ENCODE peak calls at places on chromosome 19, in ten cellular contexts. One of them, this sample, is unnamed.

GRCh38 chr19:48321372-48321621 is 4.1 kb upstream of the EMP3 start:
- DNase-seq in fibroblast of pulmonary artery: peak
- DNase-seq in neural progenitor cell: peak
- DNase-seq in NCI-H1048: peak
- DNase-seq in lower leg skin: peak
- DNase-seq in mucosa of descending colon: peak
- DNase-seq in WTC11: peak
- DNase-seq in mesenteric fat pad: peak
- DNase-seq in stimulated activated CD8-positive, alpha-beta memory T cell treated with anti-CD3 and anti-CD28 coated beads, Interleukin-2, amount 100 ng/mL, for 1 hour: peak
- DNase-seq in CD4-positive, alpha-beta T cell: peak
- DNase-seq in this sample: peak

GRCh38 chr19:4891066-4891465 is 11.6 kb downstream of the ARRDC5 start:
- DNase-seq in fibroblast of pulmonary artery: no peak
- DNase-seq in neural progenitor cell: no peak
- DNase-seq in NCI-H1048: no peak
- DNase-seq in lower leg skin: no peak
- DNase-seq in mucosa of descending colon: no peak
- DNase-seq in WTC11: no peak
- DNase-seq in mesenteric fat pad: no peak
- DNase-seq in stimulated activated CD8-positive, alpha-beta memory T cell treated with anti-CD3 and anti-CD28 coated beads, Interleukin-2, amount 100 ng/mL, for 1 hour: no peak
- DNase-seq in CD4-positive, alpha-beta T cell: no peak
- DNase-seq in this sample: no peak

GRCh38 chr19:2127758-2128157 is 23.6 kb downstream of the AP3D1 start:
- DNase-seq in fibroblast of pulmonary artery: no peak
- DNase-seq in neural progenitor cell: no peak
- DNase-seq in NCI-H1048: no peak
- DNase-seq in lower leg skin: no peak
- DNase-seq in mucosa of descending colon: no peak
- DNase-seq in WTC11: no peak
- DNase-seq in mesenteric fat pad: no peak
- DNase-seq in stimulated activated CD8-positive, alpha-beta memory T cell treated with anti-CD3 and anti-CD28 coated beads, Interleukin-2, amount 100 ng/mL, for 1 hour: no peak
- DNase-seq in CD4-positive, alpha-beta T cell: no peak
- DNase-seq in this sample: no peak

GRCh38 chr19:45601115-45601514 is 897 bp downstream of the GPR4 start:
- DNase-seq in fibroblast of pulmonary artery: peak
- DNase-seq in neural progenitor cell: no peak
- DNase-seq in NCI-H1048: no peak
- DNase-seq in lower leg skin: no peak
- DNase-seq in mucosa of descending colon: no peak
- DNase-seq in WTC11: no peak
- DNase-seq in mesenteric fat pad: no peak
- DNase-seq in stimulated activated CD8-positive, alpha-beta memory T cell treated with anti-CD3 and anti-CD28 coated beads, Interleukin-2, amount 100 ng/mL, for 1 hour: no peak
- DNase-seq in CD4-positive, alpha-beta T cell: no peak
- DNase-seq in this sample: no peak

GRCh38 chr19:3494559-3494958 is 5.9 kb downstream of the DOHH start:
- DNase-seq in fibroblast of pulmonary artery: no peak
- DNase-seq in neural progenitor cell: no peak
- DNase-seq in NCI-H1048: no peak
- DNase-seq in lower leg skin: no peak
- DNase-seq in mucosa of descending colon: no peak
- DNase-seq in WTC11: no peak
- DNase-seq in mesenteric fat pad: no peak
- DNase-seq in stimulated activated CD8-positive, alpha-beta memory T cell treated with anti-CD3 and anti-CD28 coated beads, Interleukin-2, amount 100 ng/mL, for 1 hour: no peak
- DNase-seq in CD4-positive, alpha-beta T cell: peak
- DNase-seq in this sample: no peak

GRCh38 chr19:35042056-35042730 is 672 bp downstream of the HPN start:
- DNase-seq in fibroblast of pulmonary artery: no peak
- DNase-seq in neural progenitor cell: no peak
- DNase-seq in NCI-H1048: no peak
- DNase-seq in lower leg skin: no peak
- DNase-seq in mucosa of descending colon: no peak
- DNase-seq in WTC11: no peak
- DNase-seq in mesenteric fat pad: no peak
- DNase-seq in stimulated activated CD8-positive, alpha-beta memory T cell treated with anti-CD3 and anti-CD28 coated beads, Interleukin-2, amount 100 ng/mL, for 1 hour: no peak
- DNase-seq in CD4-positive, alpha-beta T cell: no peak
- DNase-seq in this sample: no peak

GRCh38 chr19:32901504-32902161 is 32.1 kb upstream of the SLC7A9 start:
- DNase-seq in fibroblast of pulmonary artery: no peak
- DNase-seq in neural progenitor cell: no peak
- DNase-seq in NCI-H1048: no peak
- DNase-seq in lower leg skin: no peak
- DNase-seq in mucosa of descending colon: no peak
- DNase-seq in WTC11: no peak
- DNase-seq in mesenteric fat pad: no peak
- DNase-seq in stimulated activated CD8-positive, alpha-beta memory T cell treated with anti-CD3 and anti-CD28 coated beads, Interleukin-2, amount 100 ng/mL, for 1 hour: no peak
- DNase-seq in CD4-positive, alpha-beta T cell: no peak
- DNase-seq in this sample: no peak

GRCh38 chr19:35251456-35251855 is 2.7 kb downstream of the LSR start:
- DNase-seq in fibroblast of pulmonary artery: no peak
- DNase-seq in neural progenitor cell: no peak
- DNase-seq in NCI-H1048: no peak
- DNase-seq in lower leg skin: peak
- DNase-seq in mucosa of descending colon: no peak
- DNase-seq in WTC11: no peak
- DNase-seq in mesenteric fat pad: no peak
- DNase-seq in stimulated activated CD8-positive, alpha-beta memory T cell treated with anti-CD3 and anti-CD28 coated beads, Interleukin-2, amount 100 ng/mL, for 1 hour: no peak
- DNase-seq in CD4-positive, alpha-beta T cell: no peak
- DNase-seq in this sample: no peak

GRCh38 chr19:16457195-16457953 is 14.4 kb downstream of the EPS15L1 start:
- DNase-seq in fibroblast of pulmonary artery: peak
- DNase-seq in neural progenitor cell: peak
- DNase-seq in NCI-H1048: no peak
- DNase-seq in lower leg skin: no peak
- DNase-seq in mucosa of descending colon: no peak
- DNase-seq in WTC11: peak
- DNase-seq in mesenteric fat pad: no peak
- DNase-seq in stimulated activated CD8-positive, alpha-beta memory T cell treated with anti-CD3 and anti-CD28 coated beads, Interleukin-2, amount 100 ng/mL, for 1 hour: no peak
- DNase-seq in CD4-positive, alpha-beta T cell: no peak
- DNase-seq in this sample: no peak

GRCh38 chr19:507286-508203 is at the start of gene TPGS1:
- DNase-seq in fibroblast of pulmonary artery: peak
- DNase-seq in neural progenitor cell: peak
- DNase-seq in NCI-H1048: peak
- DNase-seq in lower leg skin: peak
- DNase-seq in mucosa of descending colon: peak
- DNase-seq in WTC11: peak
- DNase-seq in mesenteric fat pad: peak
- DNase-seq in stimulated activated CD8-positive, alpha-beta memory T cell treated with anti-CD3 and anti-CD28 coated beads, Interleukin-2, amount 100 ng/mL, for 1 hour: peak
- DNase-seq in CD4-positive, alpha-beta T cell: peak
- DNase-seq in this sample: peak

GRCh38 chr19:18754501-18754900 is 36.6 kb downstream of the COMP start:
- DNase-seq in fibroblast of pulmonary artery: peak
- DNase-seq in neural progenitor cell: no peak
- DNase-seq in NCI-H1048: no peak
- DNase-seq in lower leg skin: no peak
- DNase-seq in mucosa of descending colon: no peak
- DNase-seq in WTC11: no peak
- DNase-seq in mesenteric fat pad: no peak
- DNase-seq in stimulated activated CD8-positive, alpha-beta memory T cell treated with anti-CD3 and anti-CD28 coated beads, Interleukin-2, amount 100 ng/mL, for 1 hour: no peak
- DNase-seq in CD4-positive, alpha-beta T cell: no peak
- DNase-seq in this sample: no peak

This sample was measured in brain microvascular endothelial cell.